ENCODE peak calls at places on chromosomes 4 and X, in five cellular contexts. Y is esophagus muscularis mucosa, I is body of pancreas, G is coronary artery, T is AG10803. P is an unnamed sample.

GRCh38 chrX:53435997-53436396 is 1.8 kb upstream of the HSD17B10 start:
- DNase-seq in G (no peak), T (peak), I (peak), Y (no peak), P (peak)

GRCh38 chr4:169436734-169437133 is 166.0 kb upstream of the SH3RF1 start:
- DNase-seq in T (no peak), I (no peak), G (no peak), Y (no peak), P (no peak)

GRCh38 chr4:103994059-103994458 is 274.3 kb upstream of the TACR3 start:
- DNase-seq in I (no peak), T (no peak), G (no peak), Y (no peak), P (peak)

GRCh38 chr4:94578195-94578594 is 126.5 kb downstream of the PDLIM5 start:
- DNase-seq in T (no peak), I (no peak), Y (no peak), G (no peak), P (no peak)

GRCh38 chrX:17655232-17656034 is 81.9 kb upstream of the SCML1 start:
- DNase-seq in G (no peak), T (peak), I (no peak), Y (no peak), P (no peak)

GRCh38 chr4:145812902-145813301 is 125.7 kb downstream of the ZNF827 start:
- DNase-seq in Y (no peak), T (no peak), I (no peak), G (no peak), P (no peak)

GRCh38 chrX:7159132-7159861 is 11.3 kb upstream of the PUDP start:
- DNase-seq in T (peak), G (no peak), Y (no peak), I (no peak), P (peak)

GRCh38 chr4:118033148-118034060 is 882 bp upstream of the NDST3 start:
- DNase-seq in G (no peak), I (peak), T (peak), Y (no peak), P (peak)

GRCh38 chr4:183192566-183192965 is 93.5 kb downstream of the WWC2 start:
- DNase-seq in I (no peak), G (no peak), T (no peak), Y (no peak), P (no peak)

GRCh38 chr4:91113130-91113706 is 986.0 kb downstream of the CCSER1 start:
- DNase-seq in G (no peak), I (no peak), T (no peak), Y (no peak), P (peak)

GRCh38 chrX:132114607-132115006 is 13.2 kb downstream of the FRMD7 start:
- DNase-seq in T (no peak), Y (no peak), I (no peak), G (no peak), P (no peak)

GRCh38 chr4:72489267-72489666 is 79.8 kb downstream of the ADAMTS3 start:
- DNase-seq in T (peak), Y (no peak), G (no peak), I (no peak), P (no peak)

GRCh38 chr4:173370130-173370476 is 651 bp upstream of the SAP30 start:
- DNase-seq in I (no peak), G (peak), Y (peak), T (no peak), P (peak)

GRCh38 chr4:32148120-32148666 is 1428.0 kb downstream of the PCDH7 start:
- DNase-seq in T (peak), Y (no peak), G (no peak), I (no peak), P (no peak)

GRCh38 chr4:2251073-2251794 is 9.3 kb upstream of the HAUS3 start:
- DNase-seq in G (no peak), Y (peak), I (no peak), T (no peak), P (no peak)

GRCh38 chr4:112099701-112100289 is 45.5 kb upstream of the FAM241A start:
- DNase-seq in G (no peak), I (no peak), Y (no peak), T (peak), P (peak)

GRCh38 chrX:128408842-128409241 is 356.6 kb upstream of the ACTRT1 start:
- DNase-seq in T (no peak), Y (no peak), G (no peak), I (no peak), P (no peak)

DNA sequence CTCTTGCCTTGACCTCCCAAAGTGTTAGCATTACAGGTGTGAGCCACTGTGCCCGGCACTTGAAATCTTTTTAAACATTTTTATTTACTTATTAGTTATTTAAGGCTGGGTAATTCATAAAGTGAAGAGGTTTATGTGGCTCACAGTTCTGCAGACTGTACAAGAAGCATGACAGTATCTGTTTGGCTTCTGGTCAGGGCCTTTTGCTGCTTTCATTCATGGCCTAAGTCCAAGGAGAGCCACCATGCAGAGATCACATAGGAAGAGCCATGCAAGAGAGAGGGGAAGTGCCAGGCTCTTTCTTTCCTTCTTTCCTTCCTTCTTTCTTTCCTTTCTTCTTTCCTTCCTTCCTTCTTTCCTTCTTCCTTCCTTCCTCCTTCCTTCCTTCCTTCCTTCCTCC is 10.2 kb upstream of the GPKOW start:
- DNase-seq in I (no peak), Y (no peak), G (no peak), T (no peak), P (no peak)
- H3K4me3 ChIP-seq in I (no peak), Y (no peak), G (no peak), T (no peak), P (no peak)

DNA sequence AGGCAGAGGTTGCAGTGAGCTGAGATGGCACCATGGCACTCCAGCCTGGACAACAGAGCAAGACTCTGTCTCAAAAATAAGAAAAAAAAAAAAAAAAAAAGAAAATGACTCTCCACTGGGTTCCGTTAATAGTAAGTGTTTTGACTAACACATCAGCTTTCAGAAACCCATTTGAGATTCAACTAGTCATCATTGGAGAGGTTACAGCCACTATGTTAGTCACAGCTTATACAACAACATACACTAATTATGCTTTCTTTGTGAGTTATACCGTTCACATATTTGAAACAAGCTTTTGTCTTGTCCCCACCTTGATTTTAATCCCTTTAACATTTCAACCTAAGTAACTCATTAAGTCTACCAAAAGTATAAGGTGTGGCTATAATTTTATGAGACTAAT is 48.2 kb downstream of the HADH start:
- DNase-seq in I (no peak), G (no peak), T (no peak), Y (no peak), P (no peak)
- H3K4me3 ChIP-seq in I (no peak), G (no peak), T (no peak), Y (no peak), P (no peak)

GRCh38 chrX:47234583-47234982 is 1.8 kb downstream of the USP11 start:
- DNase-seq in T (no peak), I (no peak), Y (no peak), G (no peak), P (no peak)
- H3K4me3 ChIP-seq in T (peak), I (no peak), Y (peak), G (peak), P (peak)

GRCh38 chr4:83381173-83381572 is 46.5 kb upstream of the HPSE start:
- DNase-seq in I (peak), Y (no peak), G (no peak), T (no peak), P (no peak)

DNA sequence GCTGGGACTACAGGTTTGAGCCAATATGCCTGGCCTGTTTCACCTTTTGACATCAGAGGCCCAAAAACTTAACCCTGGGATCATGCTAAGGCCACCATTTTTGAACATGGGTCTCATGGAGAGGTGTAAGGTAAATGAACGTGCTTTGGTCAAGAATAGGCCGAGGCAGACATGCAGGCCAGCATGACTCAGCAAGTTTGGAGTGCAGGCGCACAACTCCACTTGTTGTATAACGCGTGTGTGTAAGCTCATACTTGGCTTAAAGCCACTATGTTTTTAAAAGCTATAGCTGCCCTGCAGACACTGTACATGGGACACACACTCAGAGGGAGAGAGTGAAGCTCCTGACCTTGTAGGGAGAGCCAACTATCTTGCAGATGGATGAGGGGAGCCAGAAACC is 43.8 kb upstream of the HPSE start:
- DNase-seq in T (no peak), Y (no peak), I (no peak), G (no peak), P (peak)
- H3K4me3 ChIP-seq in T (no peak), Y (no peak), I (no peak), G (no peak), P (no peak)

P was measured in NB4.